ENCODE peak calls at places on chromosomes 4 and X, in ten cellular contexts. One of them, this sample, is unnamed.

GRCh38 chr4:151887151-151887815 is 126.5 kb upstream of the GATB start:
- DNase-seq in uterus: no peak
- DNase-seq in stomach: no peak
- DNase-seq in mesenchymal stem cell: no peak
- DNase-seq in heart left ventricle: no peak
- DNase-seq in ascending aorta: no peak
- DNase-seq in tibial artery: no peak
- DNase-seq in foreskin keratinocyte: peak
- DNase-seq in H9: no peak
- DNase-seq in brain microvascular endothelial cell: peak
- DNase-seq in this sample: no peak

GRCh38 chr4:176150283-176150682 is 45.1 kb downstream of the SPATA4 start:
- DNase-seq in foreskin keratinocyte: no peak
- DNase-seq in uterus: no peak
- DNase-seq in heart left ventricle: no peak
- DNase-seq in stomach: no peak
- DNase-seq in brain microvascular endothelial cell: peak
- DNase-seq in ascending aorta: no peak
- DNase-seq in mesenchymal stem cell: peak
- DNase-seq in H9: no peak
- DNase-seq in tibial artery: no peak
- DNase-seq in this sample: peak

GRCh38 chr4:111281219-111281618 is 658.3 kb upstream of the PITX2 start:
- DNase-seq in foreskin keratinocyte: no peak
- DNase-seq in brain microvascular endothelial cell: no peak
- DNase-seq in uterus: no peak
- DNase-seq in H9: no peak
- DNase-seq in mesenchymal stem cell: no peak
- DNase-seq in heart left ventricle: no peak
- DNase-seq in stomach: no peak
- DNase-seq in tibial artery: no peak
- DNase-seq in ascending aorta: no peak
- DNase-seq in this sample: no peak

GRCh38 chr4:153465922-153466636 is at the start of gene TMEM131L:
- DNase-seq in H9: peak
- DNase-seq in stomach: peak
- DNase-seq in tibial artery: peak
- DNase-seq in uterus: peak
- DNase-seq in heart left ventricle: peak
- DNase-seq in mesenchymal stem cell: peak
- DNase-seq in ascending aorta: peak
- DNase-seq in brain microvascular endothelial cell: peak
- DNase-seq in foreskin keratinocyte: no peak
- DNase-seq in this sample: peak

GRCh38 chr4:8506006-8506372 is 65.4 kb downstream of the TRMT44 start:
- DNase-seq in stomach: no peak
- DNase-seq in tibial artery: no peak
- DNase-seq in ascending aorta: no peak
- DNase-seq in uterus: no peak
- DNase-seq in foreskin keratinocyte: no peak
- DNase-seq in H9: no peak
- DNase-seq in heart left ventricle: no peak
- DNase-seq in mesenchymal stem cell: no peak
- DNase-seq in brain microvascular endothelial cell: no peak
- DNase-seq in this sample: no peak

GRCh38 chrX:64394874-64395567 is at the start of gene MTMR8:
- DNase-seq in heart left ventricle: peak
- DNase-seq in brain microvascular endothelial cell: peak
- DNase-seq in uterus: peak
- DNase-seq in H9: peak
- DNase-seq in foreskin keratinocyte: peak
- DNase-seq in mesenchymal stem cell: peak
- DNase-seq in stomach: peak
- DNase-seq in ascending aorta: peak
- DNase-seq in tibial artery: peak
- DNase-seq in this sample: no peak

GRCh38 chrX:70174754-70175153 is 2.5 kb upstream of the DGAT2L6 start:
- DNase-seq in foreskin keratinocyte: no peak
- DNase-seq in uterus: no peak
- DNase-seq in tibial artery: no peak
- DNase-seq in brain microvascular endothelial cell: no peak
- DNase-seq in stomach: no peak
- DNase-seq in heart left ventricle: no peak
- DNase-seq in H9: no peak
- DNase-seq in mesenchymal stem cell: no peak
- DNase-seq in ascending aorta: no peak
- DNase-seq in this sample: no peak

GRCh38 chr4:98716796-98717195 is 58.4 kb upstream of the TSPAN5 start:
- DNase-seq in mesenchymal stem cell: no peak
- DNase-seq in brain microvascular endothelial cell: no peak
- DNase-seq in stomach: no peak
- DNase-seq in uterus: no peak
- DNase-seq in foreskin keratinocyte: no peak
- DNase-seq in H9: no peak
- DNase-seq in heart left ventricle: no peak
- DNase-seq in tibial artery: no peak
- DNase-seq in ascending aorta: no peak
- DNase-seq in this sample: no peak

GRCh38 chr4:102663073-102663472 is 97.7 kb downstream of the MANBA start:
- DNase-seq in tibial artery: no peak
- DNase-seq in stomach: no peak
- DNase-seq in foreskin keratinocyte: peak
- DNase-seq in mesenchymal stem cell: peak
- DNase-seq in uterus: no peak
- DNase-seq in H9: no peak
- DNase-seq in heart left ventricle: no peak
- DNase-seq in ascending aorta: no peak
- DNase-seq in brain microvascular endothelial cell: peak
- DNase-seq in this sample: peak

GRCh38 chrX:101386542-101386885 is 523 bp upstream of the BTK start:
- DNase-seq in mesenchymal stem cell: no peak
- DNase-seq in uterus: no peak
- DNase-seq in foreskin keratinocyte: no peak
- DNase-seq in brain microvascular endothelial cell: no peak
- DNase-seq in stomach: no peak
- DNase-seq in ascending aorta: no peak
- DNase-seq in H9: no peak
- DNase-seq in tibial artery: no peak
- DNase-seq in heart left ventricle: no peak
- DNase-seq in this sample: no peak
- H3K27ac ChIP-seq in mesenchymal stem cell: no peak
- H3K27ac ChIP-seq in uterus: no peak
- H3K27ac ChIP-seq in foreskin keratinocyte: no peak
- H3K27ac ChIP-seq in brain microvascular endothelial cell: no peak
- H3K27ac ChIP-seq in stomach: no peak
- H3K27ac ChIP-seq in ascending aorta: no peak
- H3K27ac ChIP-seq in H9: no peak
- H3K27ac ChIP-seq in tibial artery: no peak
- H3K27ac ChIP-seq in heart left ventricle: no peak
- H3K27ac ChIP-seq in this sample: no peak

GRCh38 chrX:18577400-18577799 is 94.5 kb downstream of the RS1 start:
- DNase-seq in uterus: no peak
- DNase-seq in tibial artery: no peak
- DNase-seq in foreskin keratinocyte: no peak
- DNase-seq in brain microvascular endothelial cell: no peak
- DNase-seq in heart left ventricle: no peak
- DNase-seq in ascending aorta: no peak
- DNase-seq in stomach: no peak
- DNase-seq in H9: no peak
- DNase-seq in mesenchymal stem cell: no peak
- DNase-seq in this sample: no peak
- H3K27ac ChIP-seq in uterus: no peak
- H3K27ac ChIP-seq in tibial artery: no peak
- H3K27ac ChIP-seq in foreskin keratinocyte: no peak
- H3K27ac ChIP-seq in brain microvascular endothelial cell: no peak
- H3K27ac ChIP-seq in heart left ventricle: no peak
- H3K27ac ChIP-seq in ascending aorta: no peak
- H3K27ac ChIP-seq in stomach: no peak
- H3K27ac ChIP-seq in H9: no peak
- H3K27ac ChIP-seq in mesenchymal stem cell: no peak
- H3K27ac ChIP-seq in this sample: no peak

GRCh38 chrX:2705461-2705860 is 14.4 kb downstream of the CD99 start:
- DNase-seq in mesenchymal stem cell: no peak
- DNase-seq in brain microvascular endothelial cell: no peak
- DNase-seq in uterus: no peak
- DNase-seq in tibial artery: no peak
- DNase-seq in heart left ventricle: no peak
- DNase-seq in stomach: no peak
- DNase-seq in ascending aorta: no peak
- DNase-seq in H9: no peak
- DNase-seq in foreskin keratinocyte: no peak
- DNase-seq in this sample: no peak
- H3K27ac ChIP-seq in mesenchymal stem cell: no peak
- H3K27ac ChIP-seq in brain microvascular endothelial cell: no peak
- H3K27ac ChIP-seq in uterus: no peak
- H3K27ac ChIP-seq in tibial artery: no peak
- H3K27ac ChIP-seq in heart left ventricle: peak
- H3K27ac ChIP-seq in stomach: peak
- H3K27ac ChIP-seq in ascending aorta: no peak
- H3K27ac ChIP-seq in H9: no peak
- H3K27ac ChIP-seq in foreskin keratinocyte: no peak
- H3K27ac ChIP-seq in this sample: peak

GRCh38 chrX:103828529-103828928 is 3.5 kb downstream of the RAB9B start:
- DNase-seq in H9: no peak
- DNase-seq in brain microvascular endothelial cell: no peak
- DNase-seq in stomach: no peak
- DNase-seq in foreskin keratinocyte: no peak
- DNase-seq in heart left ventricle: peak
- DNase-seq in ascending aorta: no peak
- DNase-seq in uterus: no peak
- DNase-seq in tibial artery: no peak
- DNase-seq in mesenchymal stem cell: no peak
- DNase-seq in this sample: no peak

GRCh38 chrX:103830848-103831247 is 1.2 kb downstream of the RAB9B start:
- DNase-seq in H9: no peak
- DNase-seq in stomach: no peak
- DNase-seq in heart left ventricle: no peak
- DNase-seq in mesenchymal stem cell: no peak
- DNase-seq in ascending aorta: no peak
- DNase-seq in tibial artery: no peak
- DNase-seq in brain microvascular endothelial cell: no peak
- DNase-seq in foreskin keratinocyte: no peak
- DNase-seq in uterus: no peak
- DNase-seq in this sample: no peak

GRCh38 chrX:103831342-103831802 is 685 bp downstream of the RAB9B start:
- DNase-seq in H9: no peak
- DNase-seq in heart left ventricle: no peak
- DNase-seq in ascending aorta: no peak
- DNase-seq in brain microvascular endothelial cell: no peak
- DNase-seq in stomach: peak
- DNase-seq in uterus: no peak
- DNase-seq in mesenchymal stem cell: no peak
- DNase-seq in tibial artery: no peak
- DNase-seq in foreskin keratinocyte: no peak
- DNase-seq in this sample: peak

GRCh38 chrX:103831803-103832544 is at the start of gene RAB9B:
- DNase-seq in brain microvascular endothelial cell: peak
- DNase-seq in heart left ventricle: peak
- DNase-seq in ascending aorta: peak
- DNase-seq in foreskin keratinocyte: no peak
- DNase-seq in mesenchymal stem cell: peak
- DNase-seq in tibial artery: peak
- DNase-seq in H9: peak
- DNase-seq in stomach: peak
- DNase-seq in uterus: peak
- DNase-seq in this sample: peak
- H3K27ac ChIP-seq in brain microvascular endothelial cell: no peak
- H3K27ac ChIP-seq in heart left ventricle: peak
- H3K27ac ChIP-seq in ascending aorta: peak
- H3K27ac ChIP-seq in foreskin keratinocyte: no peak
- H3K27ac ChIP-seq in mesenchymal stem cell: no peak
- H3K27ac ChIP-seq in tibial artery: peak
- H3K27ac ChIP-seq in H9: no peak
- H3K27ac ChIP-seq in stomach: peak
- H3K27ac ChIP-seq in uterus: peak
- H3K27ac ChIP-seq in this sample: no peak

DNA sequence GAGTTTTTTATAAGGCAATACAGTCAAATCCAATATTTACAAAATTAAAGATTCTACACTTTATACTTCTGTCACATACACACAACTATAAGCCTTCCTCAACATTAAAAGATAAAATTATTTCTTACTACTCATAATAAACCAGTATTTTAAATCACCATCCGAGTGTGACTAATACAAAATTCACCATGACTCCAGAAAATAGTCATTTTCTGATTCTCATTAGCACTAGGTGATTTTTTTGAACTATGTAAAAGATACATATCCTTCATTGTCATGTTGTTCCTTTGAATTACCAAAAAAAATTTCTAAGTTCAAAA is 641 bp upstream of the SLC7A11 start:
- DNase-seq in heart left ventricle: no peak
- DNase-seq in H9: no peak
- DNase-seq in brain microvascular endothelial cell: no peak
- DNase-seq in tibial artery: no peak
- DNase-seq in ascending aorta: no peak
- DNase-seq in stomach: no peak
- DNase-seq in mesenchymal stem cell: no peak
- DNase-seq in foreskin keratinocyte: no peak
- DNase-seq in uterus: no peak
- DNase-seq in this sample: no peak
- H3K27ac ChIP-seq in heart left ventricle: no peak
- H3K27ac ChIP-seq in H9: peak
- H3K27ac ChIP-seq in brain microvascular endothelial cell: peak
- H3K27ac ChIP-seq in tibial artery: no peak
- H3K27ac ChIP-seq in ascending aorta: no peak
- H3K27ac ChIP-seq in stomach: peak
- H3K27ac ChIP-seq in mesenchymal stem cell: no peak
- H3K27ac ChIP-seq in foreskin keratinocyte: peak
- H3K27ac ChIP-seq in uterus: no peak
- H3K27ac ChIP-seq in this sample: peak

DNA sequence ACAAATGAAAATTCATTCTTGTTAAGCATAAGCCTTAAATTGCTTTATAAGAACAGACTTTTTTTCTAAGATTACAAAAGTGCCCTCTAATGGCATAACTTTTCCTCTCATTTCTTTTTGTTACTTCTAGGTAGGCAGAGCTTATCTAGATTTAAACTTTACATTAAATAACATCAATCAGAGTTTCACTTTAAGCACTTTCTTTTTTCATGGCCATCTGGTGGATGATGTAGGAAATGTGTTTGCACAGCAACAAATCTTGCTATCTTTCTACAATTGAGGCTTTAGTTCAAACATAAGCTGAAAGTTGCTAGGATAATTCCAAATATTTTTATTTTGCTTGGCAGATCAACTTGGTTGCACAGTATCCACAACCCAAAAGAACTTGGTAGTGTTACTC is 22.1 kb downstream of the NDNF start:
- DNase-seq in tibial artery: no peak
- DNase-seq in foreskin keratinocyte: no peak
- DNase-seq in mesenchymal stem cell: no peak
- DNase-seq in ascending aorta: no peak
- DNase-seq in uterus: no peak
- DNase-seq in heart left ventricle: no peak
- DNase-seq in brain microvascular endothelial cell: no peak
- DNase-seq in stomach: no peak
- DNase-seq in H9: no peak
- DNase-seq in this sample: peak
- H3K27ac ChIP-seq in tibial artery: no peak
- H3K27ac ChIP-seq in foreskin keratinocyte: no peak
- H3K27ac ChIP-seq in mesenchymal stem cell: no peak
- H3K27ac ChIP-seq in ascending aorta: no peak
- H3K27ac ChIP-seq in uterus: no peak
- H3K27ac ChIP-seq in heart left ventricle: no peak
- H3K27ac ChIP-seq in brain microvascular endothelial cell: no peak
- H3K27ac ChIP-seq in stomach: no peak
- H3K27ac ChIP-seq in H9: no peak
- H3K27ac ChIP-seq in this sample: no peak